ENCODE peak calls at places on chromosomes 7 and 10, in seven cellular contexts. One of them, this sample, is unnamed.
A peak's percentile ranks its signal among the peaks of the same experiment; 100 is the strongest.

GRCh38 chr10:36254191-36254590 is 612.1 kb upstream of the FZD8 start:
- DNase-seq in erythroblast: no peak
- DNase-seq in left colon: peak; percentile 22
- DNase-seq in AG08395: no peak
- DNase-seq in Calu3: no peak
- DNase-seq in T-cell: no peak
- DNase-seq in IMR-90: peak; percentile 16
- DNase-seq in this sample: no peak

GRCh38 chr7:5550831-5551230 is 127.2 kb upstream of the TNRC18 start:
- DNase-seq in left colon: no peak
- DNase-seq in erythroblast: no peak
- DNase-seq in IMR-90: no peak
- DNase-seq in T-cell: no peak
- DNase-seq in Calu3: no peak
- DNase-seq in AG08395: no peak
- DNase-seq in this sample: no peak

GRCh38 chr7:34011017-34011680 is 105.8 kb downstream of the BMPER start:
- DNase-seq in left colon: no peak
- DNase-seq in T-cell: no peak
- DNase-seq in AG08395: no peak
- DNase-seq in IMR-90: peak; percentile 48
- DNase-seq in Calu3: no peak
- DNase-seq in erythroblast: no peak
- DNase-seq in this sample: no peak

GRCh38 chr7:153886506-153887391 is 165.4 kb upstream of the DPP6 start:
- DNase-seq in AG08395: no peak
- DNase-seq in T-cell: no peak
- DNase-seq in IMR-90: no peak
- DNase-seq in erythroblast: no peak
- DNase-seq in left colon: no peak
- DNase-seq in Calu3: no peak
- DNase-seq in this sample: no peak

GRCh38 chr7:19390795-19391194 is 245.6 kb upstream of the FERD3L start:
- DNase-seq in left colon: no peak
- DNase-seq in AG08395: no peak
- DNase-seq in erythroblast: no peak
- DNase-seq in T-cell: no peak
- DNase-seq in IMR-90: no peak
- DNase-seq in Calu3: no peak
- DNase-seq in this sample: no peak

GRCh38 chr10:84117683-84118394 is 21.5 kb upstream of the GHITM start:
- DNase-seq in left colon: no peak
- DNase-seq in IMR-90: no peak
- DNase-seq in erythroblast: no peak
- DNase-seq in T-cell: no peak
- DNase-seq in Calu3: no peak
- DNase-seq in AG08395: no peak
- DNase-seq in this sample: no peak

GRCh38 chr10:71076473-71077142 is 135.8 kb upstream of the UNC5B start:
- DNase-seq in IMR-90: no peak
- DNase-seq in left colon: no peak
- DNase-seq in Calu3: no peak
- DNase-seq in erythroblast: no peak
- DNase-seq in AG08395: no peak
- DNase-seq in T-cell: no peak
- DNase-seq in this sample: no peak

GRCh38 chr7:139965942-139966628 is 96.7 kb downstream of the PARP12 start:
- DNase-seq in AG08395: no peak
- DNase-seq in T-cell: no peak
- DNase-seq in erythroblast: no peak
- DNase-seq in IMR-90: no peak
- DNase-seq in Calu3: no peak
- DNase-seq in left colon: no peak
- DNase-seq in this sample: no peak

GRCh38 chr7:4265056-4265455 is 417.0 kb upstream of the FOXK1 start:
- DNase-seq in left colon: no peak
- DNase-seq in T-cell: no peak
- DNase-seq in AG08395: no peak
- DNase-seq in IMR-90: no peak
- DNase-seq in erythroblast: no peak
- DNase-seq in Calu3: no peak
- DNase-seq in this sample: no peak

GRCh38 chr10:48934672-48935071 is 5.0 kb downstream of the LRRC18 start:
- DNase-seq in erythroblast: no peak
- DNase-seq in Calu3: no peak
- DNase-seq in left colon: no peak
- DNase-seq in AG08395: no peak
- DNase-seq in T-cell: no peak
- DNase-seq in IMR-90: no peak
- DNase-seq in this sample: no peak